ENCODE peak calls at places on chromosomes 16 and 17, in ten cellular contexts. Y, P, T, C, A, G, Z, I, U and R are unnamed samples.

GRCh38 chr17:65154770-65155589 is 17.8 kb downstream of the RGS9 start:
- DNase-seq in Y (no peak), T (no peak), U (no peak), I (no peak), A (peak), C (peak), Z (peak), P (no peak), G (no peak), R (peak)

GRCh38 chr16:23699100-23699499 is 13.9 kb downstream of the ERN2 start:
- DNase-seq in G (no peak), T (no peak), I (no peak), A (no peak), Y (no peak), U (no peak), P (no peak), Z (no peak), C (no peak), R (no peak)

GRCh38 chr17:34673516-34673915 is 94.1 kb downstream of the TMEM132E start:
- DNase-seq in G (no peak), P (no peak), Z (no peak), I (no peak), Y (no peak), A (no peak), T (no peak), C (no peak), U (peak), R (no peak)

GRCh38 chr16:11561440-11561797 is 25.3 kb downstream of the LITAF start:
- DNase-seq in I (no peak), T (no peak), C (no peak), U (no peak), Y (no peak), P (no peak), Z (no peak), G (no peak), A (no peak), R (no peak)

GRCh38 chr17:2054740-2055493 is at the start of gene HIC1:
- DNase-seq in G (peak), U (peak), C (no peak), Y (peak), Z (peak), T (peak), A (peak), I (peak), P (peak), R (no peak)

GRCh38 chr16:19114359-19115147 is 789 bp downstream of the ITPRIPL2 start:
- DNase-seq in G (no peak), A (peak), T (peak), I (peak), U (no peak), P (no peak), Z (peak), C (no peak), Y (no peak), R (no peak)

GRCh38 chr16:62213763-62214162 is 177.5 kb upstream of the CDH8 start:
- DNase-seq in P (no peak), A (no peak), U (no peak), G (no peak), Y (no peak), Z (no peak), T (no peak), I (no peak), C (no peak), R (no peak)

GRCh38 chr17:37466471-37466870 is 23.2 kb upstream of the DUSP14 start:
- DNase-seq in A (no peak), G (no peak), U (no peak), Y (no peak), P (no peak), T (no peak), C (no peak), I (no peak), Z (no peak), R (no peak)

GRCh38 chr16:16120044-16120381 is 103.3 kb downstream of the ABCC6 start:
- DNase-seq in U (no peak), T (no peak), Z (no peak), P (no peak), Y (no peak), C (no peak), A (no peak), G (no peak), I (no peak), R (no peak)

GRCh38 chr16:85569615-85570212 is 43.4 kb upstream of the GSE1 start:
- DNase-seq in I (no peak), A (peak), Z (peak), U (no peak), Y (no peak), T (no peak), C (no peak), P (no peak), G (no peak), R (peak)

GRCh38 chr17:34227707-34228106 is 27.4 kb upstream of the CCL2 start:
- DNase-seq in P (no peak), Y (no peak), I (no peak), G (no peak), T (no peak), U (no peak), A (no peak), Z (no peak), C (no peak), R (no peak)

GRCh38 chr17:14510136-14510535 is 209.3 kb downstream of the HS3ST3B1 start:
- DNase-seq in P (no peak), A (peak), U (no peak), I (no peak), T (no peak), Z (peak), Y (no peak), C (no peak), G (no peak), R (peak)

GRCh38 chr17:11893862-11894261 is 103.4 kb downstream of the ZNF18 start:
- DNase-seq in P (no peak), Z (no peak), I (no peak), C (no peak), G (no peak), Y (no peak), U (no peak), A (no peak), T (no peak), R (no peak)

GRCh38 chr17:41782142-41782541 is 4.4 kb downstream of the JUP start:
- DNase-seq in P (no peak), I (no peak), Z (no peak), U (no peak), A (no peak), C (no peak), T (peak), G (no peak), Y (no peak), R (no peak)

GRCh38 chr16:27428035-27428785 is 26.2 kb downstream of the IL21R start:
- DNase-seq in A (no peak), T (no peak), C (no peak), G (no peak), Z (no peak), Y (no peak), U (no peak), I (peak), P (no peak), R (no peak)

GRCh38 chr16:30351586-30352419 is 3.3 kb downstream of the CD2BP2 start:
- DNase-seq in A (peak), Z (peak), T (peak), I (no peak), U (peak), C (peak), Y (peak), G (no peak), P (no peak), R (peak)

GRCh38 chr17:18139949-18140348 is 31.4 kb downstream of the MYO15A start:
- DNase-seq in Z (no peak), C (no peak), T (no peak), I (no peak), G (no peak), Y (no peak), U (no peak), A (peak), P (no peak), R (no peak)

GRCh38 chr16:19717319-19717718 is 708 bp downstream of the KNOP1 start:
- DNase-seq in A (peak), P (no peak), Z (no peak), U (no peak), T (no peak), C (no peak), Y (no peak), G (no peak), I (no peak), R (no peak)

GRCh38 chr16:57508084-57508425 is 21.8 kb upstream of the DOK4 start:
- DNase-seq in Z (no peak), P (no peak), U (no peak), Y (no peak), T (peak), I (no peak), C (no peak), G (no peak), A (no peak), R (no peak)

GRCh38 chr16:951660-952301 is 19.0 kb downstream of the LMF1 start:
- DNase-seq in I (no peak), A (peak), P (no peak), Y (no peak), G (no peak), U (no peak), Z (no peak), C (no peak), T (no peak), R (no peak)

GRCh38 chr16:54477766-54478165 is 191.2 kb upstream of the IRX3 start:
- DNase-seq in G (no peak), Y (no peak), A (no peak), U (no peak), I (no peak), Z (no peak), T (no peak), C (no peak), P (no peak), R (no peak)

GRCh38 chr17:82929676-82930042 is 89.8 kb upstream of the ZNF750 start:
- DNase-seq in Y (no peak), P (no peak), G (no peak), Z (no peak), I (peak), U (no peak), T (peak), A (no peak), C (no peak), R (no peak)

GRCh38 chr17:78988152-78988551 is 8.4 kb upstream of the LGALS3BP start:
- DNase-seq in U (no peak), G (no peak), T (no peak), A (no peak), P (no peak), Y (no peak), I (no peak), Z (no peak), C (no peak), R (no peak)

GRCh38 chr17:50425682-50426471 is at the start of gene ACSF2:
- DNase-seq in I (peak), G (peak), Y (no peak), C (no peak), P (peak), T (peak), U (peak), A (peak), Z (peak), R (no peak)

GRCh38 chr17:9212376-9213310 is 191.3 kb downstream of the NTN1 start:
- DNase-seq in G (no peak), I (no peak), Y (no peak), Z (no peak), C (no peak), A (no peak), P (no peak), U (peak), T (no peak), R (no peak)

GRCh38 chr17:82228842-82229685 is at the start of gene SLC16A3:
- DNase-seq in Y (no peak), G (peak), T (peak), A (peak), C (no peak), I (peak), P (peak), U (no peak), Z (peak), R (no peak)

GRCh38 chr16:11639925-11640899 is 28.0 kb upstream of the SNN start:
- DNase-seq in Y (peak), A (peak), I (peak), P (no peak), Z (peak), G (no peak), C (peak), U (peak), T (peak), R (peak)

GRCh38 chr16:55828680-55829079 is 4.2 kb downstream of the CES1 start:
- DNase-seq in P (no peak), U (no peak), C (no peak), G (no peak), A (no peak), Y (no peak), T (no peak), I (no peak), Z (no peak), R (no peak)

GRCh38 chr17:81821603-81822311 is 11.3 kb downstream of the MCRIP1 start:
- DNase-seq in I (peak), A (peak), T (peak), Y (peak), C (no peak), G (no peak), P (no peak), Z (peak), U (no peak), R (no peak)

GRCh38 chr16:969508-970378 is 1.0 kb downstream of the LMF1 start:
- DNase-seq in T (peak), Z (no peak), I (no peak), C (no peak), Y (no peak), A (peak), P (no peak), U (no peak), G (no peak), R (no peak)